ENCODE peak calls at places on chromosome 16, in five cellular contexts. One of them, this sample, is unnamed.

GRCh38 chr16:72956124-72957064 is 91.5 kb downstream of the ZFHX3 start:
- DNase-seq in IMR-90: no peak
- DNase-seq in lower leg skin: no peak
- DNase-seq in tibial artery: peak
- DNase-seq in epithelial cell of esophagus: no peak
- DNase-seq in this sample: no peak

GRCh38 chr16:30570621-30571443 is 682 bp downstream of the ZNF688 start:
- DNase-seq in epithelial cell of esophagus: peak
- DNase-seq in tibial artery: peak
- DNase-seq in IMR-90: peak
- DNase-seq in lower leg skin: no peak
- DNase-seq in this sample: no peak

GRCh38 chr16:85656351-85657266 is 32.1 kb downstream of the GINS2 start:
- DNase-seq in lower leg skin: no peak
- DNase-seq in tibial artery: no peak
- DNase-seq in IMR-90: no peak
- DNase-seq in epithelial cell of esophagus: no peak
- DNase-seq in this sample: no peak

GRCh38 chr16:67537270-67537635 is 8.6 kb downstream of the RIPOR1 start:
- DNase-seq in epithelial cell of esophagus: peak
- DNase-seq in lower leg skin: peak
- DNase-seq in tibial artery: peak
- DNase-seq in IMR-90: peak
- DNase-seq in this sample: peak

GRCh38 chr16:15682105-15682570 is 32.1 kb downstream of the NDE1 start:
- DNase-seq in lower leg skin: no peak
- DNase-seq in epithelial cell of esophagus: peak
- DNase-seq in IMR-90: peak
- DNase-seq in tibial artery: peak
- DNase-seq in this sample: peak

GRCh38 chr16:83040174-83040573 is 413.4 kb downstream of the CDH13 start:
- DNase-seq in tibial artery: no peak
- DNase-seq in epithelial cell of esophagus: peak
- DNase-seq in IMR-90: peak
- DNase-seq in lower leg skin: no peak
- DNase-seq in this sample: no peak

GRCh38 chr16:22874394-22874793 is 60.4 kb downstream of the HS3ST2 start:
- DNase-seq in IMR-90: no peak
- DNase-seq in tibial artery: no peak
- DNase-seq in epithelial cell of esophagus: no peak
- DNase-seq in lower leg skin: peak
- DNase-seq in this sample: no peak

GRCh38 chr16:49833796-49834195 is 22.1 kb downstream of the ZNF423 start:
- DNase-seq in lower leg skin: no peak
- DNase-seq in IMR-90: no peak
- DNase-seq in tibial artery: peak
- DNase-seq in epithelial cell of esophagus: no peak
- DNase-seq in this sample: no peak

GRCh38 chr16:67718668-67719047 is 458 bp downstream of the GFOD2 start:
- DNase-seq in tibial artery: no peak
- DNase-seq in IMR-90: no peak
- DNase-seq in epithelial cell of esophagus: no peak
- DNase-seq in lower leg skin: no peak
- DNase-seq in this sample: no peak

GRCh38 chr16:85912271-85912974 is 13.5 kb downstream of the IRF8 start:
- DNase-seq in IMR-90: peak
- DNase-seq in lower leg skin: no peak
- DNase-seq in tibial artery: no peak
- DNase-seq in epithelial cell of esophagus: no peak
- DNase-seq in this sample: no peak

GRCh38 chr16:70703041-70703834 is 17.4 kb upstream of the MTSS2 start:
- DNase-seq in tibial artery: peak
- DNase-seq in epithelial cell of esophagus: no peak
- DNase-seq in IMR-90: peak
- DNase-seq in lower leg skin: peak
- DNase-seq in this sample: peak

GRCh38 chr16:14015017-14015416 is 56.1 kb upstream of the MRTFB start:
- DNase-seq in IMR-90: peak
- DNase-seq in epithelial cell of esophagus: no peak
- DNase-seq in lower leg skin: peak
- DNase-seq in tibial artery: no peak
- DNase-seq in this sample: no peak

GRCh38 chr16:85286066-85286712 is 173.9 kb upstream of the CIBAR2 start:
- DNase-seq in epithelial cell of esophagus: peak
- DNase-seq in IMR-90: peak
- DNase-seq in lower leg skin: peak
- DNase-seq in tibial artery: peak
- DNase-seq in this sample: peak

GRCh38 chr16:80317132-80318098 is 223.4 kb upstream of the DYNLRB2 start:
- DNase-seq in tibial artery: no peak
- DNase-seq in epithelial cell of esophagus: peak
- DNase-seq in IMR-90: peak
- DNase-seq in lower leg skin: no peak
- DNase-seq in this sample: no peak

GRCh38 chr16:86296263-86296662 is 214.1 kb upstream of the FOXF1 start:
- DNase-seq in epithelial cell of esophagus: no peak
- DNase-seq in lower leg skin: peak
- DNase-seq in IMR-90: no peak
- DNase-seq in tibial artery: no peak
- DNase-seq in this sample: no peak

GRCh38 chr16:23557779-23558330 is 328 bp downstream of the UBFD1 start:
- DNase-seq in tibial artery: no peak
- DNase-seq in lower leg skin: no peak
- DNase-seq in IMR-90: peak
- DNase-seq in epithelial cell of esophagus: peak
- DNase-seq in this sample: no peak

DNA sequence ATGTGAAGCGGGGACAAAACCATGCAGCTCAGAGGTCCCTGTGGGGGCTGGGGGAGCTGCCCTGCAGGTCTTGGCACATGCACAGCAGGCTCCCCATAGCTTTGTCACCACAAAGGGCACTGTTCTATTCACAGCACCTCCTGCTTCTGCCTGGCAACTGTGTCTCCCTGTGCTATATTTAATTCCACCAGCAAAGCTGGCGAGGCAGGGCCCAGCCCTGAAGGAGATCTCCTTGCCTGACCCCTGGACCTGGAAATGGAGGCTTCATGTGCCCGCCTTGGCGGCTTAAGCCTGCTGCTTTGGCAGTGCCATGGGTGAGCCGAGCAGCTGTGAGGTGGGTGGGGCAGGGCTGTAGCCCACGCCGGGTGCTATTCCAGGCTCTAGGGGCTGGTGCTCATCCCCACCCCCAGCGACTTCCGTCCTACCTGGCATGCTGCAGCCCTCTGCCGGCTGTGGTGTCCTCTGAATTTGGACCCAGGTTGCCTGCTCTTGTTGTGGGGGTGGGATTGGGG is 6.8 kb downstream of the LDHD start:
- DNase-seq in lower leg skin: no peak
- DNase-seq in IMR-90: no peak
- DNase-seq in tibial artery: peak
- DNase-seq in epithelial cell of esophagus: peak
- DNase-seq in this sample: no peak
- TF ChIP-seq CTCF in lower leg skin: no peak
- TF ChIP-seq CTCF in IMR-90: no peak
- TF ChIP-seq CTCF in tibial artery: no peak
- TF ChIP-seq CTCF in epithelial cell of esophagus: no peak
- TF ChIP-seq CTCF in this sample: no peak

DNA sequence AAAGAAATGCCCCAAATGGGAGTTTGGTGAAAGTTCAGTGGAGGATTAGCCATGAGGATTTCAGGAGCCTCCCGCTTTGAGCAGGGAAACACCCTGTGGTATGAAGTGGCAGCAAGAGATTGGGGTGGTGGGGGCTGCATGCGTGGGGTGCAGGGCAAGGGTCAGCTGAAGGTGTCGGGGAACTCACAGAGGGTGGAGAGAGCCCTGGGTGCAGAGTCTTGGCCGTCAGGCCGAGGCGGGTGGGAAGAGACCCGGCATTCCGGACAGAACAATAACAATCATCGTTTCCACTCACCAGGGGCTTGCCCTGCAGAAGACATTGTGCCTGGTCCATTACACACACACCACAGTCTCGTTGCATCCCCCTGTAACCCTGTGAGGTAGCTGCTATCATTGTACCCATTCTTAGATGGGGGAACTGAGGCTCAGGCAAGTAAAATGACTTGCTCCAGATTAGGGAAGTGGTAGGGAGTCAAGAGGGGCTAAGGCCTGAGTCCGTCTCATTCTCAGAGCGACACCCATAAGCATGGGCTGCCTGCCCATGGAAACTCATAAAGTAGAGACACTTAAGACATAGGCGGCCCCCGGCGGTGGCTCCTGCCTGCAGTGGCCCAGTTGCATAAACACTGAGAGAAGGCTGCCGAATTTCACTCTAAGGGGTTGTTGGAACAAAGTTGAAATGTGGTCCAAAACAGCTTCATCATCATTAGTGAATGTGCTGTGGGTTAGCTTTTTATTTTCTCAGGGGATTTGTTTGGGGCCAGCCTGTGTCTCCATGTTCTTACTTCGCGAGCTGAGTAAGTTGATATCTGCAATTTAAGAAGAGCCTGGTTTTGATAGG is 93.3 kb downstream of the CMIP start:
- DNase-seq in IMR-90: no peak
- DNase-seq in epithelial cell of esophagus: no peak
- DNase-seq in tibial artery: no peak
- DNase-seq in lower leg skin: no peak
- DNase-seq in this sample: no peak
- TF ChIP-seq CTCF in IMR-90: no peak
- TF ChIP-seq CTCF in epithelial cell of esophagus: no peak
- TF ChIP-seq CTCF in tibial artery: no peak
- TF ChIP-seq CTCF in lower leg skin: no peak
- TF ChIP-seq CTCF in this sample: no peak

GRCh38 chr16:65576631-65577030 is 454.8 kb upstream of the CDH11 start:
- DNase-seq in IMR-90: no peak
- DNase-seq in tibial artery: no peak
- DNase-seq in lower leg skin: no peak
- DNase-seq in epithelial cell of esophagus: no peak
- DNase-seq in this sample: no peak
- TF ChIP-seq CTCF in IMR-90: no peak
- TF ChIP-seq CTCF in tibial artery: no peak
- TF ChIP-seq CTCF in lower leg skin: no peak
- TF ChIP-seq CTCF in epithelial cell of esophagus: no peak
- TF ChIP-seq CTCF in this sample: no peak

GRCh38 chr16:2016407-2016922 is 3.1 kb upstream of the NPW start:
- DNase-seq in epithelial cell of esophagus: no peak
- DNase-seq in tibial artery: no peak
- DNase-seq in IMR-90: no peak
- DNase-seq in lower leg skin: no peak
- DNase-seq in this sample: no peak
- TF ChIP-seq CTCF in epithelial cell of esophagus: peak
- TF ChIP-seq CTCF in tibial artery: no peak
- TF ChIP-seq CTCF in IMR-90: peak
- TF ChIP-seq CTCF in lower leg skin: no peak
- TF ChIP-seq CTCF in this sample: no peak

GRCh38 chr16:29011112-29011511 is 26.3 kb downstream of the LAT start:
- DNase-seq in IMR-90: no peak
- DNase-seq in lower leg skin: no peak
- DNase-seq in epithelial cell of esophagus: no peak
- DNase-seq in tibial artery: no peak
- DNase-seq in this sample: no peak
- TF ChIP-seq CTCF in IMR-90: no peak
- TF ChIP-seq CTCF in lower leg skin: no peak
- TF ChIP-seq CTCF in epithelial cell of esophagus: no peak
- TF ChIP-seq CTCF in tibial artery: no peak
- TF ChIP-seq CTCF in this sample: no peak